ENCODE peak calls at places on chromosome 14, in ten cellular contexts. F is Daoy; U is A549; J is AG10803; H is EL; P is myocyte; L is M059J; E is stimulated activated CD4-positive, alpha-beta T cell treated with anti-CD3 and anti-CD28 coated beads, Interleukin-1b, Interleukin-23, amount 100 ng/mL, for 1 hour; Y is astrocyte of the spinal cord; M is A172. W is an unnamed sample.

GRCh38 chr14:91801358-91801757 is 66.0 kb downstream of the TC2N start:
- DNase-seq in U (no peak), Y (no peak), J (no peak), P (no peak), E (no peak), M (no peak), F (no peak), L (no peak), H (no peak), W (no peak)

GRCh38 chr14:73140924-73141323 is 4.6 kb downstream of the PSEN1 start:
- DNase-seq in P (no peak), E (no peak), L (no peak), Y (no peak), M (no peak), U (no peak), F (no peak), H (no peak), J (no peak), W (no peak)

GRCh38 chr14:56027421-56027820 is 90.8 kb upstream of the PELI2 start:
- DNase-seq in M (no peak), F (no peak), P (no peak), L (no peak), E (no peak), Y (no peak), H (no peak), J (no peak), U (no peak), W (no peak)

GRCh38 chr14:46036099-46036498 is 615.5 kb downstream of the RPL10L start:
- DNase-seq in P (no peak), H (no peak), M (no peak), Y (no peak), L (no peak), J (no peak), U (no peak), E (no peak), F (no peak), W (no peak)

GRCh38 chr14:22922294-22922693 is 3.3 kb upstream of the RBM23 start:
- DNase-seq in H (no peak), P (no peak), U (no peak), J (no peak), Y (no peak), F (no peak), L (no peak), E (no peak), M (no peak), W (no peak)

GRCh38 chr14:104797112-104798044 is 1.8 kb upstream of the AKT1 start:
- DNase-seq in E (no peak), J (no peak), H (no peak), Y (no peak), U (peak; percentile 57), M (no peak), F (no peak), P (peak; percentile 85), L (peak; percentile 20), W (peak; percentile 68)

GRCh38 chr14:32933623-32933942 is 5.1 kb upstream of the NPAS3 start:
- DNase-seq in E (no peak), P (peak; percentile 9), J (peak; percentile 51), F (peak; percentile 40), L (peak; percentile 64), U (no peak), H (no peak), Y (peak; percentile 55), M (peak; percentile 41), W (no peak)

GRCh38 chr14:78566017-78566858 is 396.1 kb downstream of the NRXN3 start:
- DNase-seq in L (peak; percentile 48), J (peak; percentile 68), E (peak; percentile 3), M (peak; percentile 51), P (peak; percentile 93), H (peak; percentile 65), Y (peak; percentile 75), F (peak; percentile 32), U (peak; percentile 62), W (peak; percentile 58)

GRCh38 chr14:83416476-83416875 is 1882.8 kb upstream of the SEL1L start:
- DNase-seq in U (no peak), P (peak; percentile 17), L (no peak), H (no peak), M (no peak), F (no peak), J (no peak), E (no peak), Y (no peak), W (peak; percentile 38)

GRCh38 chr14:32081901-32082300 is 4.8 kb downstream of the ARHGAP5 start:
- DNase-seq in Y (no peak), U (no peak), L (no peak), H (no peak), P (no peak), F (no peak), E (no peak), M (no peak), J (no peak), W (no peak)

GRCh38 chr14:71212093-71212492 is 304.8 kb downstream of the PCNX1 start:
- DNase-seq in J (no peak), L (no peak), M (no peak), P (no peak), E (no peak), F (no peak), Y (no peak), U (no peak), H (no peak), W (no peak)

GRCh38 chr14:56160058-56160457 is 41.8 kb downstream of the PELI2 start:
- DNase-seq in Y (no peak), P (no peak), U (no peak), L (no peak), F (no peak), E (no peak), H (no peak), M (no peak), J (peak; percentile 20), W (no peak)

GRCh38 chr14:100012478-100012925 is 52.7 kb upstream of the EVL start:
- DNase-seq in J (peak; percentile 82), U (no peak), L (peak; percentile 61), E (no peak), P (peak; percentile 63), H (no peak), Y (peak; percentile 83), F (no peak), M (no peak), W (peak; percentile 91)

GRCh38 chr14:45610303-45610702 is 357.3 kb upstream of the MIS18BP1 start:
- DNase-seq in J (no peak), H (peak; percentile 14), Y (peak; percentile 26), L (peak; percentile 9), E (no peak), U (peak; percentile 1), P (peak; percentile 45), F (no peak), M (peak; percentile 12), W (peak; percentile 29)

GRCh38 chr14:46140445-46140844 is 511.1 kb downstream of the RPL10L start:
- DNase-seq in Y (no peak), M (no peak), J (no peak), U (no peak), P (no peak), L (no peak), E (no peak), H (no peak), F (no peak), W (no peak)

GRCh38 chr14:104865069-104865630 is at the start of gene CEP170B:
- DNase-seq in H (peak; percentile 44), F (peak; percentile 58), M (no peak), U (peak; percentile 39), L (peak; percentile 18), J (peak; percentile 52), E (peak; percentile 16), Y (no peak), P (peak; percentile 55), W (no peak)

GRCh38 chr14:68795602-68796417 is 2.9 kb upstream of the ZFP36L1 start:
- DNase-seq in E (no peak), Y (peak; percentile 81), J (peak; percentile 80), M (peak; percentile 40), P (peak; percentile 93), U (peak; percentile 90), F (peak; percentile 91), L (peak; percentile 88), H (peak; percentile 76), W (peak; percentile 70)